ENCODE peak calls at places on chromosomes 5 and 9, in four cellular contexts. H, T, N and P are unnamed samples.

GRCh38 chr5:116756531-116756930 is 181.9 kb upstream of the SEMA6A start:
- DNase-seq in H (no peak), T (peak), N (no peak), P (no peak)

GRCh38 chr9:123419091-123419490 is 63.1 kb downstream of the CRB2 start:
- DNase-seq in T (no peak), N (no peak), H (no peak), P (no peak)

GRCh38 chr9:136088481-136088938 is 6.6 kb downstream of the NACC2 start:
- DNase-seq in N (no peak), T (no peak), H (no peak), P (no peak)

GRCh38 chr5:34913072-34913471 is 2.2 kb downstream of the RAD1 start:
- DNase-seq in T (no peak), H (no peak), N (no peak), P (peak)

GRCh38 chr5:103357636-103358035 is 99.1 kb downstream of the MACIR start:
- DNase-seq in H (no peak), N (no peak), T (no peak), P (no peak)

GRCh38 chr9:81562221-81563019 is 126.9 kb downstream of the TLE1 start:
- DNase-seq in T (no peak), H (no peak), N (peak), P (peak)

GRCh38 chr9:123525957-123526356 is 170.0 kb downstream of the CRB2 start:
- DNase-seq in N (no peak), T (no peak), H (no peak), P (no peak)

GRCh38 chr5:66742896-66743247 is 146.7 kb downstream of the MAST4 start:
- DNase-seq in T (no peak), N (no peak), H (no peak), P (no peak)

GRCh38 chr5:97194366-97194765 is 11.3 kb upstream of the RIOK2 start:
- DNase-seq in T (no peak), N (no peak), H (no peak), P (no peak)

GRCh38 chr5:173984218-173984617 is 4.8 kb upstream of the C5orf47 start:
- DNase-seq in H (no peak), N (peak), T (peak), P (peak)

GRCh38 chr5:9733456-9733855 is 103.3 kb upstream of the TAS2R1 start:
- DNase-seq in N (no peak), H (no peak), T (no peak), P (peak)

GRCh38 chr9:72680593-72681317 is 159.3 kb downstream of the TMC1 start:
- DNase-seq in N (no peak), H (no peak), T (no peak), P (no peak)

GRCh38 chr5:35938518-35939227 is at the start of gene CAPSL:
- DNase-seq in T (peak), H (no peak), N (peak), P (peak)

GRCh38 chr9:98357921-98358535 is 102.6 kb upstream of the TBC1D2 start:
- DNase-seq in N (peak), T (no peak), H (no peak), P (peak)

GRCh38 chr9:128372188-128372641 is 1.0 kb downstream of the URM1 start:
- DNase-seq in H (no peak), T (no peak), N (peak), P (no peak)

GRCh38 chr5:149632311-149633251 is 51.3 kb downstream of the ARHGEF37 start:
- DNase-seq in T (peak), H (no peak), N (peak), P (peak)

GRCh38 chr9:95980262-95981125 is 105.0 kb downstream of the ERCC6L2 start:
- DNase-seq in T (no peak), H (no peak), N (no peak), P (peak)

GRCh38 chr5:43400082-43400481 is 12.1 kb downstream of the CCL28 start:
- DNase-seq in H (no peak), N (no peak), T (no peak), P (peak)
- TF ChIP-seq FOS in H (no peak), N (no peak), T (no peak), P (no peak)

GRCh38 chr5:40797273-40798011 is 732 bp downstream of the PRKAA1 start:
- DNase-seq in T (peak), H (peak), N (peak), P (peak)
- TF ChIP-seq FOS in T (no peak), H (no peak), N (no peak), P (no peak)

DNA sequence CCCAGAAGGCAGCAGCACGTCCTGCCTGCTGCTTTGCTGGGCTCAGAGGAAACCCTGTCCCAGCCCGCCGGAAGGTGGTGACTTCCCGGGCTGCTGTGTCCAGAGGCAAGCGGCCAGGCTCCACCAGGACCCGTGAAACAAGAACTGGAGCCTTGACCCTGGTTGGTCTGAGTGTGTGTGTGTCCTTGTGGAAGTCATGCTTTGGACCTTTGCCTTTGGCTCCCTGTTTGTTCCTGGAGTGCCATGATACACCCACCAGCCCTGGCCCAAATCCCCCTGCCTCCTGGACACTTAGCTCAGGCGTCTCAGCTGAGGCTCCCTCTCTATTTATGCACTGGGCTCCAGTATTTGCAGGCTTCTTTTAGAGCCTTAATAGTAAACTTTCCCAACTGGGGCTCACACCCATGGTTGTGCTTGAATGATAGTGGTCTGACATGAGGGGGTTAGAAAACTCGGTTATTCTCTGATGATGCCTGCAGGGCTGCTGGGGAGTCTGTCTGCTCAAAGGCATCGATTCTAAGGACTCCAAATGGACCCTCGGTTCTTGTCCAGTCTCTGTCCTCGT is 72.2 kb downstream of the C9orf50 start:
- DNase-seq in T (no peak), H (no peak), N (no peak), P (no peak)
- TF ChIP-seq FOS in T (no peak), H (no peak), N (no peak), P (no peak)

GRCh38 chr9:113533335-113534225 is 70.1 kb downstream of the RGS3 start:
- DNase-seq in N (no peak), H (no peak), T (no peak), P (no peak)

GRCh38 chr9:113530942-113531341 is 67.4 kb downstream of the RGS3 start:
- DNase-seq in N (no peak), H (no peak), T (no peak), P (no peak)

GRCh38 chr9:113530022-113530635 is 66.6 kb downstream of the RGS3 start:
- DNase-seq in H (no peak), T (no peak), N (no peak), P (no peak)

GRCh38 chr9:113531919-113532808 is 68.6 kb downstream of the RGS3 start:
- DNase-seq in N (no peak), T (no peak), H (no peak), P (no peak)

DNA sequence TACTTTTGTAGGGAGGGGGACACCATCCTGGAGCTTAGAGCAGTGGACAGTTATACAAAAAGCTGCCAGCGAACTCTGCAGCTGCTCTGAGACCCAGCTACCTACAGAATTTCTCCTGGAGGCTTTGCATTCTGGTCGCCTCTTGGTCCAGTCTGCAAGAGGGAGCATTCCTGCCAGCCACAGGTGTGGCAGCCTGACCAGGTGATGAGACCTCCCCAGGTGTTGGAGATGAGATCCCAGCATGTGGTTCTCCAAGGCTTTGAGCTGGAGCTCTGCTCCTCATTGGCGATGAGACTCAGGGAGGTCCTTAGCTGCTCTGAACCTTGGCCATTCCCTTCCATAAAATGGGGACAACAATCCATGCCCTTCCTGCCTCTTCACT is 69.3 kb downstream of the RGS3 start:
- DNase-seq in T (no peak), H (no peak), N (no peak), P (no peak)
- TF ChIP-seq FOS in T (no peak), H (no peak), N (no peak), P (no peak)

GRCh38 chr9:112786834-112787520 is 36.4 kb downstream of the SNX30 start:
- DNase-seq in N (no peak), T (no peak), H (no peak), P (no peak)

GRCh38 chr9:112782218-112782617 is 31.7 kb downstream of the SNX30 start:
- DNase-seq in T (no peak), N (no peak), H (no peak), P (no peak)

GRCh38 chr9:112785981-112786380 is 35.4 kb downstream of the SNX30 start:
- DNase-seq in H (no peak), N (no peak), T (no peak), P (no peak)

GRCh38 chr9:112783551-112783954 is 33.0 kb downstream of the SNX30 start:
- DNase-seq in N (no peak), H (no peak), T (no peak), P (no peak)

DNA sequence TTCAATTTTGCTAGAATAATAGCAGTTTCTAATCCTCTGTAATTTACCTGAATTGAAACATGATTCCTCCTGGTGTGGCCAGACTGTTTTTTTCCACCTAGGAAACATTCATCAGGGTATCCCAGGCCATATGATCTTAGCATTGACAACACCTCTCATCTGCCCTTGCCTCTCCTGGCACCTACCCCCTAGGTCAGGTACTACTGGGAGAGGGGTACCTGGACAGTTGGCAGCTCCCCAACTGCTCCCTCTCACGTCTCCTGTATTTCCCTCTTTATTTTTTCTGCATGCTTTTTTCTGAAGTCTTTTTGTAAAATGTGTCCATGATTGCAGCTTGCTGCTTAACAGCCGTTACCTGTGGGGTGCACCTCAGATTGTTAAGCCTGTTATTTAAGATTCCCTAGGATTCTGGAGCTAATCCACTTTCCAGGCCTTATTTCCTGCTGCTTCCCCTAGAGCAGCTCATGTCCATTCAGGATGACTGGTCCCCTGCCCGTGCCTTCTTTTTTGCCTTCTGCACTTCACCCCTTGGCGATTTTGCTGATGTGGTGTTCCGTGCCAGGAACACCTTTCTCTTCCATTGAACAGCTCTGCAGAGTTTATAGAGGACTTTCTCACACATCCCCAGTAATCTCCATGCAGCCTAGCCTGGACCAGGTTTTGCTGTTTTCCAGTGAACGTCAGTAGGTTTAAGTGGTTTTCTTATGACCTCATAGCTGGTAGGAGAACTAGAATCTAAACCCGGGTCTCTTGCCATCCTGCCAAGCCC is 33.6 kb downstream of the SNX30 start:
- DNase-seq in N (peak), T (no peak), H (no peak), P (peak)
- TF ChIP-seq FOS in N (no peak), T (no peak), H (no peak), P (no peak)

GRCh38 chr9:105066265-105066865 is 138.4 kb upstream of the ABCA1 start:
- DNase-seq in N (no peak), H (no peak), T (no peak), P (no peak)

GRCh38 chr9:105062222-105062850 is 134.4 kb upstream of the ABCA1 start:
- DNase-seq in N (no peak), H (no peak), T (no peak), P (no peak)

GRCh38 chr9:105065119-105066088 is 137.4 kb upstream of the ABCA1 start:
- DNase-seq in T (no peak), N (no peak), H (no peak), P (no peak)

GRCh38 chr9:105064248-105065118 is 136.5 kb upstream of the ABCA1 start:
- DNase-seq in N (peak), H (no peak), T (peak), P (peak)

GRCh38 chr9:105063665-105064247 is 135.8 kb upstream of the ABCA1 start:
- DNase-seq in H (no peak), T (no peak), N (no peak), P (peak)
- TF ChIP-seq FOS in H (no peak), T (no peak), N (no peak), P (peak)

DNA sequence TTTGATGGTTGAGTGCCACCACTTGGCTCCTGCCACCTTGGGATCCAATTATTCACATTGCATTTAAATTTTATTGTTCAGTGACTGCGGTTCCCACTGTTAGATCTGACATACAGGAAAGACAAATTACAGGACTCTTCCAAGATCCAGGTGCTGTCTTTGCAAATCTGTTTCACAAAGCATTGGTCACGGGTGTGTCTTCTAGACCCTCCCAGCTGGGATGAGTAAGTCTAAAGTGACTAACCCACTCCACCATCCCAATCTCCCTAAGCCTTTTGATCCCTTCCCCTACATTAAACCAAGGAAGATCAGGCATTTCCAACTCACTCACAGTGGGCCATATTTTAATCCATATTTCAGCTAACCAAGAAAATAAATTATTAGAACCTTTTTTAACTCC is 1016.3 kb upstream of the CTNND2 start:
- DNase-seq in N (no peak), H (no peak), T (no peak), P (no peak)
- TF ChIP-seq FOS in N (no peak), H (no peak), T (no peak), P (no peak)

DNA sequence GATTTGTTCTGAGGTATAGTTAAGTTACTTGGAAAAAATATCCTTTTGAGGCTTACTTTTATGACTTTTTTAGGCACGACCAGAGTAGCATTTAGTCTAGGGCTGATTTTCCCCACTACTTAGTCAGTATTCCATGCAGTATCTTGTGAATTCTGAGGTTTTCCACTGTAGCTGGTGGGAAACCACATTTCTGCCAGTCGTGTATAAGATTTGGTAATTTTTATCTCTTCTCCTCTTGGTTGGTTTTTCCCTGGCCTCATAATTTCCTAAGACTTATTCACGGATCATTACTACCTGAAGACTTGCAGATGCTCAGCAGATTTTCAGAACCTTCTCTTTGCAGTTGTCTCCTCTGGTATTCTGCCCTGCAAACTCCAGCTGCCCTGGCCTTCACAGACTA is 23.5 kb downstream of the MTREX start:
- DNase-seq in H (no peak), N (no peak), T (no peak), P (no peak)
- TF ChIP-seq FOS in H (no peak), N (no peak), T (no peak), P (no peak)